ENCODE peak calls at places on chromosomes 3 and 15, in four cellular contexts. A, C, Y and F are unnamed samples.
A peak's percentile ranks its signal among the peaks of the same experiment; 100 is the strongest.

GRCh38 chr3:50324351-50325144 is 2.0 kb upstream of the HYAL2 start:
- DNase-seq in A (peak; percentile 59), C (peak; percentile 95), Y (peak; percentile 73), F (peak; percentile 92)

GRCh38 chr3:94928921-94929320 is 866.1 kb downstream of the NSUN3 start:
- DNase-seq in A (no peak), C (no peak), Y (peak; percentile 50), F (no peak)

GRCh38 chr3:29515451-29515850 is 234.6 kb downstream of the RBMS3 start:
- DNase-seq in A (no peak), C (peak; percentile 36), Y (no peak), F (peak; percentile 4)

GRCh38 chr3:50490438-50490970 is 12.9 kb downstream of the CACNA2D2 start:
- DNase-seq in A (no peak), C (no peak), Y (no peak), F (no peak)

GRCh38 chr3:144770291-144770690 is 798.7 kb downstream of the DIPK2A start:
- DNase-seq in A (no peak), C (no peak), Y (no peak), F (no peak)

GRCh38 chr3:27279153-27279552 is 90.0 kb downstream of the NEK10 start:
- DNase-seq in A (no peak), C (peak; percentile 54), Y (peak; percentile 41), F (peak; percentile 17)

GRCh38 chr3:56314842-56315241 is 153.4 kb downstream of the ERC2 start:
- DNase-seq in A (no peak), C (peak; percentile 51), Y (peak; percentile 80), F (no peak)

GRCh38 chr3:185932213-185932612 is 5.6 kb downstream of the TRA2B start:
- DNase-seq in A (no peak), C (no peak), Y (no peak), F (no peak)

GRCh38 chr15:49288411-49288810 is 118.4 kb downstream of the GALK2 start:
- DNase-seq in A (no peak), C (no peak), Y (no peak), F (no peak)

GRCh38 chr15:69757186-69757585 is 304.6 kb downstream of the RPLP1 start:
- DNase-seq in A (no peak), C (no peak), Y (no peak), F (no peak)

GRCh38 chr3:53705774-53706173 is 140.4 kb downstream of the CHDH start:
- DNase-seq in A (no peak), C (no peak), Y (no peak), F (no peak)

GRCh38 chr3:30964612-30965011 is 70.2 kb upstream of the GADL1 start:
- DNase-seq in A (no peak), C (no peak), Y (no peak), F (no peak)

GRCh38 chr3:105963161-105963560 is 94.3 kb upstream of the CBLB start:
- DNase-seq in A (no peak), C (no peak), Y (no peak), F (no peak)

GRCh38 chr3:184874709-184875644 is 63.0 kb downstream of the VPS8 start:
- DNase-seq in A (no peak), C (peak; percentile 75), Y (peak; percentile 63), F (peak; percentile 36)

GRCh38 chr3:194632983-194633348 is 253 bp downstream of the TMEM44 start:
- DNase-seq in A (no peak), C (no peak), Y (peak; percentile 37), F (no peak)

GRCh38 chr3:194632211-194632982 is 822 bp downstream of the TMEM44 start:
- DNase-seq in A (no peak), C (no peak), Y (peak; percentile 51), F (peak; percentile 22)

GRCh38 chr3:194637066-194637465 is 3.8 kb upstream of the TMEM44 start:
- DNase-seq in A (no peak), C (no peak), Y (no peak), F (peak; percentile 25)

GRCh38 chr3:194631696-194632095 is 1.5 kb downstream of the TMEM44 start:
- DNase-seq in A (no peak), C (no peak), Y (no peak), F (no peak)

DNA sequence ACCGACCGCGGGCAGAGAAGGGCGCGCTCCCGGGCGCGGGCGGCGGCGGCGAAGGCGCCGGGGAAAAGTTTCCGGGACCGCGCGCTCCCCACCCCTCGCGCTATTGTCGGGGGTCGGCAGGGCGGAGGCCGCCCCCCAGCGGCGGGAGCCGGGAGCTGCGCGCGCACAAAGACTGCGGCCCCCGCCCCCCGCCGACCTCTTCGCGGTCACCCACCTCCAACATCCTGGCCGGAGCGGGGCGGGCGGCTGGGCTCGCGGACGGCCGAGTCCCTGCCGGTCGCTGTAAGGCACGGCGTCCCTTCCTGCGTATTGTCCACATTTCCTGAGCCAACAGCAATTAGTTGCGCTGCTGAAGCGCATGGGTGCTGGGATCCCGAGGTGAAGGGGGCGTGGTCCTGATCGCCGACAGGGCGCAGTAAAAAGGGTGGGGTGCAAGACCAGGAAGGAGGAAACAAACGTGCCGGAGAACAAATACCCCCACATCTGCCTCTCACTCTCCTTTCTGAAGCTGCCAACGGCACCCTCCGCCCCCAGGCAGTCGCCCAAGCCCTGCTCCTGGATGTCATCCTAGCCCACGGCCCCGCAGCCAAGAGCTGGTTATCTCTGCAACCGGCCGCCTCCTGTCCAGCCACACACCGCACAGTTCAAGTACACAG is at the start of gene TMEM44:
- DNase-seq in A (no peak), C (peak; percentile 88), Y (peak; percentile 85), F (peak; percentile 98)
- H3K4me3 ChIP-seq in A (peak within 1 kb of the TSS; percentile 59), C (peak within 1 kb of the TSS; percentile 80), Y (peak within 1 kb of the TSS; percentile 64), F (peak within 1 kb of the TSS; percentile 66)

GRCh38 chr15:56471440-56472069 is 6.6 kb upstream of the MNS1 start:
- DNase-seq in A (no peak), C (no peak), Y (no peak), F (no peak)

GRCh38 chr15:56469484-56469883 is 4.5 kb upstream of the MNS1 start:
- DNase-seq in A (no peak), C (no peak), Y (no peak), F (no peak)

GRCh38 chr15:56467626-56468025 is 2.7 kb upstream of the MNS1 start:
- DNase-seq in A (no peak), C (no peak), Y (no peak), F (no peak)

GRCh38 chr15:56464893-56465520 is at the start of gene MNS1:
- DNase-seq in A (peak; percentile 77), C (peak; percentile 98), Y (peak; percentile 97), F (peak; percentile 86)

DNA sequence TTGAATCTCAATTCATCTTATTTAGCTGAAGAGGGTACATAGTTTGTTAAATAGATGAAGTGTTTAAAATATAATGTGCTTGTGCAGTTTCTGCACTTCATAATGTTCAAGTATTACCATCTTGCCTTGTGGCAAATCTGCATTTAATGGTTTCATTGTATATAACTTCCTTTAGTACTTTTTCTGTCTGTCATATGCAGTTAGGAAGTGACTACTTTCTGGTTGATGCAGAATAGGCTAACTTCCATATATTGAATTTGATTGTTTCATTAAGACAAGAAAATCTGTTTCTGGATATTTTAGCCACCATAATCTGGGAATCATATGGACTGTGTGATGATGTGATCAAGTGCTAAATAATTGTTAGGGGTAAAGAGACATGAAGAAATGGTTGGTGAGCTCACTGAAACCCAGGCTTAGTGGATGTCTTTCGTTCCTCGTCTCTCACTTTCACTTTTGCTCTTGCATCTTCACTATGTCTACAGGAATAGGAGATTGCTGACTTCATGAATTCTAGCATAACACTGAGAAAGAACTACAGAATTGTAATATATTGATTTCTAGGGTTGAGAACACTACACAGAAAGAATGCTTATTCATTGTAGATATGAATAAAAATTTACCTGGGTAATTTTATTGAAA is 3.5 kb upstream of the MNS1 start:
- DNase-seq in A (no peak), C (no peak), Y (no peak), F (no peak)
- H3K4me3 ChIP-seq in A (peak overlapping the region; percentile 1), C (no peak overlapping the region), Y (no peak overlapping the region), F (no peak overlapping the region)

GRCh38 chr3:169664034-169664820 is 715 bp upstream of the MECOM start:
- DNase-seq in A (no peak), C (peak; percentile 34), Y (peak; percentile 33), F (peak; percentile 57)

GRCh38 chr3:169666501-169667379 is 3.2 kb upstream of the MECOM start:
- DNase-seq in A (no peak), C (peak; percentile 55), Y (no peak), F (peak; percentile 71)

GRCh38 chr3:169666079-169666436 is 2.5 kb upstream of the MECOM start:
- DNase-seq in A (no peak), C (peak; percentile 49), Y (no peak), F (peak; percentile 58)

GRCh38 chr3:169667380-169667671 is 3.8 kb upstream of the MECOM start:
- DNase-seq in A (no peak), C (no peak), Y (no peak), F (peak; percentile 29)

DNA sequence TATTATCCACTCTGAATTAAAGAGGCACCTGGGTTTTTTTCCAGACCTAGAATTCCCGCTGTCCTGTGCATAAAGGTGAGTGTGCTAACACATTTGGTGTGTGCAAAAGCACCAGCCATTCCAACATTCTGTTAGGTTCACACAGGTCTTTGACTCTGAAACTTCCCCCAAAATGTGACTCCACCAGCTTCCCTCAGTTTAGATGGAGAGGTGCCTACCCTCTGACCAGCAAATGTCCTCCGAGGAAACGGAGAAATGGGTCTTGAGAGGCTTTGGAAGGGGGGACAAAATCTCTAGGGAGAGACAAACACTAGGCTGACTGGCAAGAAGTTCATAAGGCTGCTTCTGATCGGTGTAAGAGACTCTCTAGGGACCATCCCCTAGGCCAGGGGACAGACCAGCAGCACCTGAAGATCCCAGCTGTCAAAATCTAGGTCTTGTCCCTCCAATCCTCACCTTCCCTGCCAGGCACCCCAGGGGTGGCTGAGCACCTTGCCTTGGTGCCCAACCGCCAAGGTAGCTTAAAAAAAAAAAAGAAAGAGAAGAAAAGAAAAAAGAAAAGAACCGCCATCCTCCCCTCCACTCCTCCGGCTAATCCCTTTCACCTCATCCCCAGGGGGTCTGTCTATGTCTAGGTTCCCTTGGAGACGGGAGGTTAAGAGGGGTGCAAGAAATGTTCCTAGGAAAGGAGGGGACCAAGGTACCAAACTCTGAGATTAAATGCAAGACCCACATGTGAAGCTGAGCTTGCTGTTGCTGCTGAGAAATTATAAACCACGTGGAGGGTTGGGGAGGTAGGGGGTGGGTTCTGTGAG is 2.0 kb upstream of the MECOM start:
- DNase-seq in A (no peak), C (peak; percentile 33), Y (no peak), F (peak; percentile 56)
- H3K4me3 ChIP-seq in A (no peak overlapping the region), C (peak overlapping the region; percentile 63), Y (no peak overlapping the region), F (peak overlapping the region; percentile 9)

GRCh38 chr3:51702156-51702555 is 4.7 kb upstream of the GRM2 start:
- DNase-seq in A (no peak), C (no peak), Y (no peak), F (no peak)

GRCh38 chr3:51703026-51703775 is 3.7 kb upstream of the GRM2 start:
- DNase-seq in A (no peak), C (peak; percentile 32), Y (no peak), F (peak; percentile 83)

GRCh38 chr3:51704511-51704950 is 2.3 kb upstream of the GRM2 start:
- DNase-seq in A (no peak), C (no peak), Y (no peak), F (peak; percentile 39)

GRCh38 chr3:51705276-51706020 is 1.4 kb upstream of the GRM2 start:
- DNase-seq in A (no peak), C (no peak), Y (no peak), F (peak; percentile 18)

DNA sequence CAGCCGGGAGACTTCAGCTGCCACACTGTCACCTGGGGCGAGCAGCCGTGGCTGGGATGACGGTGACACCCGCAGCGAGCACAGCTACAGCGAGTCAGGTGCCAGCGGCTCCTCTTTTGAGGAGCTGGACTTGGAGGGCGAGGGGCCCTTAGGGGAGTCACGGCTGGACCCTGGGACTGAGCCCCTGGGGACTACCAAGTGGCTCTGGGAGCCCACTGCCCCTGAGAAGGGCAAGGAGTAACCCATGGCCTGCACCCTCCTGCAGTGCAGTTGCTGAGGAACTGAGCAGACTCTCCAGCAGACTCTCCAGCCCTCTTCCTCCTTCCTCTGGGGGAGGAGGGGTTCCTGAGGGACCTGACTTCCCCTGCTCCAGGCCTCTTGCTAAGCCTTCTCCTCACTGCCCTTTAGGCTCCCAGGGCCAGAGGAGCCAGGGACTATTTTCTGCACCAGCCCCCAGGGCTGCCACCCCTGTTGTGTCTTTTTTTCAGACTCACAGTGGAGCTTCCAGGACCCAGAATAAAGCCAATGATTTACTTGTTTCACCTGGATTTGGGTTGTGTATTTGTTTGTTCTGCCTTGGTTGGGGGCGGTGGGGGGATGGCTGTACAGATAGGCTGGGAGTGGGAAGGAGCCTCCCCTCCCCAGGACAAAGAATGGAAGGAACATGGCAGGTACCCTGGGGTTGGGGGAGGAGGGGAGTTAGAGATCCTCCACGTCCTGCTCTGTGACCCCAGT is 2.9 kb upstream of the GRM2 start:
- DNase-seq in A (no peak), C (no peak), Y (no peak), F (peak; percentile 73)
- H3K4me3 ChIP-seq in A (no peak overlapping the region), C (peak overlapping the region; percentile 40), Y (no peak overlapping the region), F (no peak overlapping the region)